ENCODE peak calls at places on chromosomes 11 and 22, in four cellular contexts. Z, W, R and V are unnamed samples. For H3K4me1, the result is how much of the 10 kb centered on the place peaks cover.

GRCh38 chr11:587978-588380 is 11.7 kb downstream of the PHRF1 start:
- DNase-seq in Z (peak), W (no peak), R (peak), V (peak)

GRCh38 chr11:102807921-102808320 is 10.0 kb upstream of the MMP1 start:
- DNase-seq in Z (peak), W (peak), R (peak), V (no peak)

GRCh38 chr11:14022251-14022650 is 59.7 kb downstream of the SPON1 start:
- DNase-seq in Z (no peak), W (no peak), R (no peak), V (no peak)

GRCh38 chr11:69003301-69003865 is 9.7 kb downstream of the MRGPRF start:
- DNase-seq in Z (no peak), W (no peak), R (no peak), V (no peak)

GRCh38 chr22:43996170-43996980 is 27.7 kb upstream of the PARVB start:
- DNase-seq in Z (no peak), W (no peak), R (no peak), V (no peak)

GRCh38 chr11:46296520-46297448 is 19.3 kb downstream of the CREB3L1 start:
- DNase-seq in Z (peak), W (peak), R (peak), V (peak)

GRCh38 chr11:69130586-69131566 is 24.9 kb upstream of the SMIM38 start:
- DNase-seq in Z (no peak), W (peak), R (no peak), V (no peak)

GRCh38 chr11:117843666-117844484 is 19.3 kb upstream of the FXYD2 start:
- DNase-seq in Z (peak), W (peak), R (peak), V (peak)

GRCh38 chr11:33257160-33257896 is at the start of gene HIPK3:
- DNase-seq in Z (peak), W (peak), R (peak), V (peak)

DNA sequence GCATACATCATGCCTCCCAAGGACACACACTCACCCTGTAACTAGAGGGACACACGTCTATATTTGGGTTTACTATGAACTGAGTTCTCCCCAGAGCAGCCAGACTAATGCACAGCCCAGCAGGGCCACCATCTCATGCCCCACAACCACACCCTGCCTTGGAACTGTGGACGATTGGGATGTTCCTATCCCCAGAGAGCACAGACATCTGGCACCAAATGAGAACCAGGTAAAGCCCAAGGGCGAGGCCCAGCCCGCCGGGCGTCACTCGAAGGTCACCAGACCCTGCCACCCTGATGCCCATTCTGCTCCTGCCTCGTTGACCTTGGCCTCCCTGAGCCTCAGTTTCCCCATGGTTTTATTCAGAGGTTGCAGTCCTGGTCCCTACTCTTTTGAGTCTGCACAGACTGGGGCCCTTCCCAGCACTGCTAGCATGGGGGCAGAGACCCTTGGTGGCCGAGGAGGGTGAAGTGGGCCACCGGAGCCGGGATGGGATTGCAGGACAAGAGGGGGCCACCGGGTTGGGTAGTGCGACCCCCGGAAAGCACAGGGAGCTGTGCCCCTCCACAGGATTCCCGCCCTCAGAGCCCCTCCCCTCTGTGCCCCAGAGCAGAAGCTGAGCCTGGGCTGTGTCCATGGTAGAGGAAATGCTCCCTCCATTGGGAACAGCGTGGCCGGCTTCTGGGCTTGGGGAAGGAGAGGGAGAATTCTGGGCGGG is 56.8 kb downstream of the IGLL5 start:
- DNase-seq in Z (no peak), W (peak), R (no peak), V (no peak)
- H3K4me1 ChIP-seq in Z (under half), W (under half), R (under half), V (under half)

GRCh38 chr22:38258895-38259294 is 13.9 kb downstream of the TMEM184B start:
- DNase-seq in Z (no peak), W (no peak), R (no peak), V (no peak)
- H3K4me1 ChIP-seq in Z (under half), W (under half), R (under half), V (under half)

GRCh38 chr22:35838849-35839646 is 121.4 kb downstream of the APOL5 start:
- DNase-seq in Z (peak), W (peak), R (peak), V (peak)
- H3K4me1 ChIP-seq in Z (under half), W (half or more), R (under half), V (under half)

GRCh38 chr22:39475337-39475736 is 18.5 kb downstream of the MGAT3 start:
- DNase-seq in Z (no peak), W (no peak), R (no peak), V (no peak)
- H3K4me1 ChIP-seq in Z (under half), W (under half), R (under half), V (under half)

GRCh38 chr11:1653541-1654387 is 24.2 kb downstream of the KRTAP5-5 start:
- DNase-seq in Z (no peak), W (no peak), R (no peak), V (no peak)

GRCh38 chr11:1652778-1653540 is 23.4 kb downstream of the KRTAP5-5 start:
- DNase-seq in Z (peak), W (peak), R (peak), V (peak)

GRCh38 chr11:1652442-1652777 is 22.8 kb downstream of the KRTAP5-5 start:
- DNase-seq in Z (no peak), W (no peak), R (no peak), V (no peak)

GRCh38 chr11:1650918-1651262 is 21.3 kb downstream of the KRTAP5-5 start:
- DNase-seq in Z (no peak), W (no peak), R (no peak), V (no peak)

GRCh38 chr11:1652026-1652425 is 22.5 kb downstream of the KRTAP5-5 start:
- DNase-seq in Z (no peak), W (no peak), R (no peak), V (no peak)
- H3K4me1 ChIP-seq in Z (under half), W (under half), R (under half), V (under half)

GRCh38 chr11:10114593-10115404 is 179.2 kb downstream of the SBF2 start:
- DNase-seq in Z (no peak), W (no peak), R (no peak), V (no peak)
- H3K4me1 ChIP-seq in Z (half or more), W (under half), R (under half), V (under half)

GRCh38 chr11:95435192-95435591 is 204.2 kb upstream of the SESN3 start:
- DNase-seq in Z (no peak), W (no peak), R (no peak), V (no peak)
- H3K4me1 ChIP-seq in Z (under half), W (under half), R (under half), V (under half)

DNA sequence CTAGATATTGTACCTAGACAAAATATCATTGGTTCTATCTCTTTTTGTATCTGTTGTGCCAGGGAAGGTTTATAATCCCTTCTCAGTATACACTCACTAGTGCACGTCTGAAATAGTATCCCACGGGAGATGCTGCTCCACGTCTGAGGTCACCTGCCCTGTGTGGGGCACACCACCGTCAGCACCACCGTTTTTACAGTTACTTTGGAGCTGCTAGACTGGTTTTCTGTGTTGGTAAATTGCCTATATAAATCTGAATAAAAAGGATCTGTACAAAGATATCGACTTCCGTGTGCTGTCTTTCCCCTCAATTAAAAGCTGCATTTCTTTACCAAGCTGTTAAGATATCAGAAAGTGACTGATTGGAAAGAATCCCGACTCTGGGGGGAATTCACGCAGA is 13.0 kb upstream of the MYO18B start:
- DNase-seq in Z (no peak), W (no peak), R (no peak), V (no peak)
- H3K4me1 ChIP-seq in Z (under half), W (under half), R (under half), V (under half)